ENCODE peak calls at places on chromosome 19, in four cellular contexts. R is GM12864, M is cardiac fibroblast, V is BE2C. A is an unnamed sample.

GRCh38 chr19:31127132-31127967 is 221.9 kb downstream of the TSHZ3 start:
- DNase-seq in R (no peak), M (peak), V (no peak), A (no peak)

GRCh38 chr19:35868172-35868822 is at the start of gene APLP1:
- DNase-seq in R (no peak), M (peak), V (peak), A (peak)

GRCh38 chr19:17103177-17103576 is 27.6 kb downstream of the MYO9B start:
- DNase-seq in R (no peak), M (peak), V (no peak), A (peak)

GRCh38 chr19:16514383-16515019 is 18.3 kb downstream of the C19orf44 start:
- DNase-seq in R (no peak), M (no peak), V (no peak), A (no peak)

GRCh38 chr19:44151491-44151890 is 10.1 kb downstream of the ZNF234 start:
- DNase-seq in R (no peak), M (no peak), V (no peak), A (no peak)

GRCh38 chr19:16581145-16581970 is 9.1 kb upstream of the SLC35E1 start:
- DNase-seq in R (no peak), M (no peak), V (no peak), A (no peak)

GRCh38 chr19:15576526-15577156 is 38.4 kb upstream of the CYP4F8 start:
- DNase-seq in R (no peak), M (no peak), V (no peak), A (no peak)

GRCh38 chr19:50695251-50696064 is 24.1 kb downstream of the SHANK1 start:
- DNase-seq in R (no peak), M (peak), V (peak), A (peak)

GRCh38 chr19:33629826-33630375 is 8.1 kb downstream of the CHST8 start:
- DNase-seq in R (no peak), M (no peak), V (no peak), A (no peak)

GRCh38 chr19:24074720-24075119 is 12.3 kb upstream of the ZNF254 start:
- DNase-seq in R (no peak), M (no peak), V (no peak), A (no peak)

GRCh38 chr19:806815-807421 is 9.7 kb downstream of the PTBP1 start:
- DNase-seq in R (no peak), M (no peak), V (no peak), A (no peak)

GRCh38 chr19:43934055-43934984 is 762 bp downstream of the ZNF45 start:
- DNase-seq in R (no peak), M (peak), V (no peak), A (no peak)

GRCh38 chr19:47598407-47599349 is 10.3 kb upstream of the BICRA start:
- DNase-seq in R (no peak), M (peak), V (no peak), A (no peak)

GRCh38 chr19:47037766-47038165 is 10.7 kb downstream of the TMEM160 start:
- DNase-seq in R (no peak), M (no peak), V (no peak), A (no peak)

GRCh38 chr19:40523322-40524047 is 53.2 kb upstream of the SHKBP1 start:
- DNase-seq in R (peak), M (peak), V (peak), A (peak)

GRCh38 chr19:40524655-40525054 is 52.0 kb upstream of the SHKBP1 start:
- DNase-seq in R (no peak), M (no peak), V (no peak), A (no peak)

GRCh38 chr19:40524133-40524549 is 52.5 kb upstream of the SHKBP1 start:
- DNase-seq in R (no peak), M (no peak), V (no peak), A (no peak)

GRCh38 chr19:40519352-40520322 is 52.8 kb downstream of the SPTBN4 start:
- DNase-seq in R (no peak), M (peak), V (no peak), A (peak)

GRCh38 chr19:40521276-40521675 is 54.5 kb downstream of the SPTBN4 start:
- DNase-seq in R (peak), M (peak), V (peak), A (no peak)
- TF ChIP-seq CTCF in R (peak), M (peak), V (peak), A (no peak)

GRCh38 chr19:11260996-11261395 is 1.3 kb downstream of the DOCK6 start:
- DNase-seq in R (no peak), M (no peak), V (no peak), A (no peak)

GRCh38 chr19:11263726-11264125 is 1.4 kb upstream of the DOCK6 start:
- DNase-seq in R (no peak), M (no peak), V (no peak), A (no peak)

GRCh38 chr19:11264452-11265176 is 2.3 kb upstream of the DOCK6 start:
- DNase-seq in R (no peak), M (no peak), V (no peak), A (no peak)

GRCh38 chr19:11261431-11261901 is 858 bp downstream of the DOCK6 start:
- DNase-seq in R (no peak), M (no peak), V (no peak), A (peak)

GRCh38 chr19:11261902-11262839 is at the start of gene DOCK6:
- DNase-seq in R (no peak), M (no peak), V (peak), A (peak)
- TF ChIP-seq CTCF in R (peak), M (peak), V (no peak), A (no peak)

GRCh38 chr19:5073153-5073844 is 104.4 kb downstream of the KDM4B start:
- DNase-seq in R (no peak), M (no peak), V (no peak), A (no peak)
- TF ChIP-seq CTCF in R (no peak), M (no peak), V (no peak), A (no peak)

DNA sequence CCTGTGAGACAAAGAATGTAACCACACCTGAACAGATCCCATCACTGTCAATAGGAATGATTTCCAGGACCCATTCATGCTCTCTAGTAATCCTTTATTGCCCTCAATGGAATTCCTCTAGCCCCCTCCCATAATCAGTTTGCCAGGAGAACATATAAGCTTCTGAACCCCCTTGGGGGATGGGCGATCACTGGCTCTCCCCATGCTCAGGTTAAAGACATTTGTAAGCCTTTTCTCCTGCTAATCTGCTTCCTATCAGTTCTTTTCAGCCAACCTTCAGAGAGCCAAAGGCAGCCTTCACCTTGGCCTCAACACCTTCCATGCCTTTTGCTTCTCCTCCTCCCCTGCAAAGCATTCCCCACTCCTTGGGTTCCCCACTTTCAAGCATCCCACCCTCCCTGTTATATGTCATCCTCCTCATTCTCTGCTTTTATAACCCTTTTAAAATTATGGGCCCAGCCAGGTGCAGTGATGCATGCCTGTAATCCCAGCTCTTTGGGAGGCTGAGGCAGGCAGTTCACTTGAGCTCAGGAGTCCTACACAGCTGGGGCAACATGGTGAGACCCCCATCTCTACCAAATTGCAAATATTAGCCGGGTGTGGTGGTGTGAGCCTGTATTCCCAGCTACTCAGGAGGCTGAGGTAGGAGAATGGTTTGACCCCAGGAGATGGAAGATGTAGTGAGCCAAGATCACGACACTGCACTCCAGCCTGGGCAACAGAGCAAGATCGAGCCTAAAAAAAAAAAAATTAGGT is 12.4 kb downstream of the DPRX start:
- DNase-seq in R (no peak), M (no peak), V (no peak), A (no peak)
- TF ChIP-seq CTCF in R (no peak), M (no peak), V (no peak), A (no peak)

DNA sequence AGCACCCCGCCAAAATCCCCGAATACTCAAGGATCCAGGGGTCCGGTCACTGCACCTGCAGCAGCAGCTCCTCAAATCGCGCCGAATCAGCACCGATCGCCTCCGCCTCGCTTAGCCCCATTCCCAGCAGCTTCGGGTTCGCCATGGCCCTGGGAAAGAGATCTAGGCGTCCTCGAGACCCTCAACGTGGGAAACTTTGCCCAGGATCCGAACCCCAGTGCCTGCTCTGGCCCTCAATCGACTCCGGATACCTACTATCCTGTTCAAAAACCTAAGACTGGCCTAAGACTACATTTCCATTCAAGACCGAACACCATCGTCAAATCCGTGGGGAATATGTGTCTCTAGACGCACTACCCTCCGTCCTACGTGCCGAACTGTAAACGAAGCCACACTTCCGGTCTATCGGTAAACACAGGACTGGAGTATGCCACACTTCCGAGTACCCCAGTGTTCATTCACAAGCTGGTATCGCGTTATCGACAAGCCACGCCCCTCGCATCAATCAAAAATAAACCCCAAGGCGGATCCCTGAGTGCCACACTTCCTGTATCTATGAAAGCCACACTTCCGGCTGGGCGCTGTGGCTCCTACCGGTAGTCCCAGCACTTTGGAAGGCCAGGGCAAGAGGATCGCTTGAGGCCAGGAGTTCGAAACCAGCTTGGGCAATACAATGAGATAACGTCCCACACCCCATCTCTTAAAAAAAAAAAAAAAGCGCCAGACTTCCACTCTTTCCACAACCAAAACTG is at the start of gene PIH1D1:
- DNase-seq in R (peak), M (peak), V (peak), A (peak)
- TF ChIP-seq CTCF in R (no peak), M (peak), V (peak), A (no peak)

DNA sequence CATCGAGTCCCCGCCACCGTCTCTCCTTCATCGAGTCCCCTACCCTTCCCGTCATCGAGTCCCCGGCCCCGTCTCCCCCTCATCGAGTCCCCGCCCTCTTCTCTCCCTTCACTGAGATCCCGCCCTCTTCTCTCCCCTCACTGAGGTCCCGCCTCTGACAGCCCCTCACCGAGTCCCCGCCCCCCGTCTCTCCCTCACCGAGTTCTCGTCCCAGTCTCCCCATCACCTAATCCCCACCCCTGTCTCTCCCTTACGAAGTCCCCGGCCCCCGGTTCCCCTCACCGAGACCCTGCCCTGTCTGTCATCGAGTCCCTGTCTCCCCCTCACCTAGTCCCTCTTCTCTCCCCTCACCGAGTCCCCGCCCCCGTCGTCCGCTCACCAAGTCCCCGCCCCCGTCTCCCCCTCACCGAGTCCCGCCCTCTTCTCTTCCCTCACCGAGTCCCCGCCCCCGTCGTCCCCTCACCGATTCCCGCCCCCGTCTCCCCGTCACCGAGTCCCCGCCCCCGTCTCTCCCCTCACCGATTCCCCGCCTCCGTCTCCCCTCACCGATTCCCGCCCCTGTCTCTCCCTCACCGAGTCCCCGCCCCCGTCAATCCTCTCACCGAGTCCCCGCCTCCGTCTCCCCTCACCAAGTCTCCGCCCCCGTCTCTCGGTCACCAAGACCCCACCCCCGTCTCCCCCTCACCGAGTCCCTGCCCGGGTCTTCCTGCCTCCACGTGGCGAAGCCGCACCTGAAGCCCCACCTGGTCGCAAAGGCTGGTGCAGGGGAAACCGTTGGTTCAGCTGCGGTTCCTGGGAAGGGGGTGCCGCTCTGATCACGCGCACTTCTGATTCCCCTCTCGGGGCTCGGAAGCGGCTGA is 23.9 kb upstream of the ZNF846 start:
- DNase-seq in R (peak), M (peak), V (peak), A (peak)
- TF ChIP-seq CTCF in R (no peak), M (no peak), V (no peak), A (no peak)

DNA sequence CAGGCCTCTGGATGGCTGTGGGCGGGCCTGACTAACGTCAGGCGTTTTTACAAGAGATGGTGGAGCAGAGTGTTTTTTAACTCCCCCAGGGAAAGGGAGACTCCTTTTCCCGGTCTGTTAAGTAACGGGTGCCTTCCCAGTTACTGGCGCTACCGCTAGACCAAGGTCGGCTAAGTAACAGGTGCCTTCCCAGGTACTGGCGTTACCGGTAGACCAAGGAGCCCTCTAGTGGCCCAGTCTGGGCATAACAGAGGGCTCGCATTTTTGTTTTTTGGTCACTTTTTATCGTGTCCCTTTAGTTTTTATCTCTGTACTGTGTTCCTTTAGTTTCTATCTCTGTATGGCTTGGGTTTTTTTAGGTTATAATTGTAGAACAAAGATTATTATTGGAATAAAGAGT is 10.0 kb downstream of the ZNF383 start:
- DNase-seq in R (no peak), M (no peak), V (peak), A (peak)
- TF ChIP-seq CTCF in R (peak), M (peak), V (peak), A (peak)

GRCh38 chr19:4624301-4624700 is 15.0 kb upstream of the TNFAIP8L1 start:
- DNase-seq in R (no peak), M (no peak), V (no peak), A (no peak)

GRCh38 chr19:4619668-4620294 is 19.5 kb upstream of the TNFAIP8L1 start:
- DNase-seq in R (no peak), M (no peak), V (no peak), A (no peak)

GRCh38 chr19:4620675-4621074 is 18.6 kb upstream of the TNFAIP8L1 start:
- DNase-seq in R (no peak), M (no peak), V (peak), A (no peak)

GRCh38 chr19:4622695-4623421 is 16.5 kb upstream of the TNFAIP8L1 start:
- DNase-seq in R (no peak), M (no peak), V (peak), A (peak)

GRCh38 chr19:4624733-4625362 is 14.5 kb upstream of the TNFAIP8L1 start:
- DNase-seq in R (no peak), M (peak), V (peak), A (peak)
- TF ChIP-seq CTCF in R (peak), M (peak), V (peak), A (no peak)

GRCh38 chr19:18919086-18919894 is at the start of the genes COPE and DDX49:
- DNase-seq in R (peak), M (peak), V (peak), A (peak)
- TF ChIP-seq CTCF in R (no peak), M (no peak), V (no peak), A (no peak)

DNA sequence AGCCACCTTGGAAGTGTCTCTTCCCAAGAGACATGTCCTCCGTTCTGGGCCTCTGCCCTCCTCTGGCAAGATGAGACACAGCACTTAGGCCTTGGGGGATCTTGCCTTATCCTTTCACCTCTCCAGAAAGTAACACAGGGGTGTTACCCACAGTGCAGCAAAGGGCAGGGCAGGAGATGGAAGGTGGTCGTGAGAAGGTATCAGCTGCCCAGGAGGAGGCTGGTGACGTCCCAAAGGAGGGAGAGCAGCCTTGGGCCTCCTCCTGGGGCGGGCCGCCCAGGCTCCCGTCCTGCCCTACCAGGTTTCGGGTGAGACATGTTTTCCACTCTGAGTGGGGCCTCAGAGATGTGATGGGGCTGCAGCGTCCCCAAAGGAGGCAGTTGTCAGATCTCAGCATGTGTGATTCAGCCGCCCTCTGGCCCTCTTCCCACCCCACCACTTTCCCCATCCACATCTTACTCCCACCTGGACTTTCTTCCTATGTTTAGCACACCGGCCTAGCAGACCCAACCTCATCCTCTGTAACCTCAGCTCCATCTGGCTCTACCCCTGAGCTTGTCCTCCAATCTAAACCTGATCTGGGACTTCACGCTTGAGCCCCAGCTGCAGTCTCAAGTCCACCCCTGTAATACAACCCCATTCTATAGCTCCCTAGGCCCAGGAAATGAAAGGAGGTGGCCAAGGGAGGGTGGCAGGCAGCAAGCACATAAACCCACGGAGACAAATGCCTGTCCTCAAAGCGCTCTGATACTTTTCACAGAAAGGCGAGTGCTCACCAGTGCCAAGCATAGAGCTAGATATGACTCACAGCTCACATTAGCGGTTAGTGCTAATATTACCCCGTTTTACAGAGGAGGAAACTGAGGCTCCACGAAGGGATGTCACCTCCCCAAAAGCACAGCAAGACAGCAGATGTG is 9.3 kb downstream of the POU2F2 start:
- DNase-seq in R (no peak), M (no peak), V (no peak), A (no peak)
- TF ChIP-seq CTCF in R (peak), M (peak), V (no peak), A (no peak)

A was measured in nephron progenitor cell.